ENCODE peak calls at places on chromosomes 5 and 9, in seven cellular contexts. V is frontal cortex, F is left ventricle myocardium inferior, Y is erythroblast, L is HT-29, J is heart right ventricle, I is astrocyte of the cerebellum. U is an unnamed sample.
A peak's percentile ranks its signal among the peaks of the same experiment; 100 is the strongest.

GRCh38 chr9:110141118-110141797 is 66.7 kb downstream of the C9orf152 start:
- DNase-seq in V (no peak), F (no peak), Y (no peak), L (no peak), J (no peak), I (peak; percentile 95), U (peak; percentile 97)

GRCh38 chr9:70435948-70436347 is 21.5 kb upstream of the KLF9 start:
- DNase-seq in V (no peak), F (no peak), Y (peak; percentile 53), L (no peak), J (no peak), I (peak; percentile 69), U (peak; percentile 72)

GRCh38 chr5:102241809-102242421 is 54.2 kb downstream of the SLCO4C1 start:
- DNase-seq in V (no peak), F (no peak), Y (no peak), L (peak; percentile 6), J (no peak), I (no peak), U (no peak)

GRCh38 chr5:66454186-66455078 is 141.8 kb upstream of the MAST4 start:
- DNase-seq in V (no peak), F (no peak), Y (no peak), L (no peak), J (no peak), I (no peak), U (no peak)

GRCh38 chr5:90518666-90519065 is 10.7 kb downstream of the LYSMD3 start:
- DNase-seq in V (no peak), F (no peak), Y (no peak), L (no peak), J (no peak), I (peak; percentile 44), U (peak; percentile 27)

GRCh38 chr5:135223891-135224625 is 175.0 kb downstream of the MACROH2A1 start:
- DNase-seq in V (no peak), F (no peak), Y (no peak), L (no peak), J (no peak), I (no peak), U (no peak)

GRCh38 chr5:143934821-143935220 is 122.9 kb downstream of the HMHB1 start:
- DNase-seq in V (no peak), F (no peak), Y (no peak), L (no peak), J (no peak), I (no peak), U (no peak)

GRCh38 chr5:13987843-13988464 is 43.5 kb upstream of the DNAH5 start:
- DNase-seq in V (peak; percentile 61), F (no peak), Y (peak; percentile 63), L (peak; percentile 88), J (no peak), I (peak; percentile 56), U (peak; percentile 85)

GRCh38 chr9:108634164-108634563 is 221.6 kb downstream of the ACTL7B start:
- DNase-seq in V (no peak), F (no peak), Y (peak; percentile 37), L (peak; percentile 33), J (no peak), I (no peak), U (no peak)

GRCh38 chr5:54990751-54991349 is 5.5 kb upstream of the ESM1 start:
- DNase-seq in V (no peak), F (no peak), Y (no peak), L (no peak), J (no peak), I (no peak), U (peak; percentile 90)

GRCh38 chr5:123203105-123203794 is 114.2 kb downstream of the PRDM6 start:
- DNase-seq in V (no peak), F (no peak), Y (no peak), L (no peak), J (no peak), I (no peak), U (peak; percentile 85)

GRCh38 chr5:19369048-19369447 is 619.0 kb downstream of the CDH18 start:
- DNase-seq in V (no peak), F (no peak), Y (no peak), L (no peak), J (no peak), I (no peak), U (no peak)

U was measured in foreskin fibroblast.